ENCODE peak calls at places on chromosomes 5 and 9, in nine cellular contexts. One of them, this sample, is unnamed.

GRCh38 chr9:2816476-2817141 is 27.3 kb downstream of the PUM3 start:
- DNase-seq in choroid plexus epithelial cell: peak
- DNase-seq in gastrocnemius medialis: no peak
- DNase-seq in GM13976: no peak
- DNase-seq in brain microvascular endothelial cell: peak
- DNase-seq in cardiac fibroblast: peak
- DNase-seq in endothelial cell: no peak
- DNase-seq in OCI-LY7: no peak
- DNase-seq in AG09309: peak
- DNase-seq in this sample: peak

GRCh38 chr9:37675661-37676060 is 24.9 kb downstream of the FRMPD1 start:
- DNase-seq in brain microvascular endothelial cell: no peak
- DNase-seq in endothelial cell: no peak
- DNase-seq in AG09309: no peak
- DNase-seq in cardiac fibroblast: no peak
- DNase-seq in choroid plexus epithelial cell: no peak
- DNase-seq in OCI-LY7: no peak
- DNase-seq in gastrocnemius medialis: no peak
- DNase-seq in GM13976: no peak
- DNase-seq in this sample: no peak

GRCh38 chr9:135990468-135991429 is 29.6 kb upstream of the UBAC1 start:
- DNase-seq in gastrocnemius medialis: no peak
- DNase-seq in brain microvascular endothelial cell: no peak
- DNase-seq in GM13976: peak
- DNase-seq in cardiac fibroblast: peak
- DNase-seq in OCI-LY7: peak
- DNase-seq in endothelial cell: peak
- DNase-seq in choroid plexus epithelial cell: peak
- DNase-seq in AG09309: no peak
- DNase-seq in this sample: peak

GRCh38 chr5:36713541-36713940 is 107.1 kb downstream of the SLC1A3 start:
- DNase-seq in GM13976: no peak
- DNase-seq in AG09309: no peak
- DNase-seq in choroid plexus epithelial cell: no peak
- DNase-seq in endothelial cell: no peak
- DNase-seq in brain microvascular endothelial cell: no peak
- DNase-seq in gastrocnemius medialis: no peak
- DNase-seq in cardiac fibroblast: no peak
- DNase-seq in OCI-LY7: no peak
- DNase-seq in this sample: no peak

GRCh38 chr9:96856363-96857286 is 2.3 kb upstream of the ZNF782 start:
- DNase-seq in cardiac fibroblast: peak
- DNase-seq in brain microvascular endothelial cell: peak
- DNase-seq in choroid plexus epithelial cell: peak
- DNase-seq in AG09309: peak
- DNase-seq in gastrocnemius medialis: no peak
- DNase-seq in endothelial cell: peak
- DNase-seq in OCI-LY7: peak
- DNase-seq in GM13976: peak
- DNase-seq in this sample: peak

GRCh38 chr5:169637085-169637855 is at the start of gene DOCK2:
- DNase-seq in gastrocnemius medialis: peak
- DNase-seq in endothelial cell: peak
- DNase-seq in GM13976: peak
- DNase-seq in cardiac fibroblast: no peak
- DNase-seq in choroid plexus epithelial cell: no peak
- DNase-seq in AG09309: no peak
- DNase-seq in OCI-LY7: peak
- DNase-seq in brain microvascular endothelial cell: no peak
- DNase-seq in this sample: no peak

GRCh38 chr9:4814913-4815312 is 22.2 kb downstream of the RCL1 start:
- DNase-seq in OCI-LY7: peak
- DNase-seq in cardiac fibroblast: no peak
- DNase-seq in GM13976: peak
- DNase-seq in endothelial cell: no peak
- DNase-seq in AG09309: no peak
- DNase-seq in gastrocnemius medialis: no peak
- DNase-seq in brain microvascular endothelial cell: no peak
- DNase-seq in choroid plexus epithelial cell: no peak
- DNase-seq in this sample: no peak

GRCh38 chr9:92324889-92325268 is 271 bp downstream of the NOL8 start:
- DNase-seq in AG09309: no peak
- DNase-seq in cardiac fibroblast: no peak
- DNase-seq in gastrocnemius medialis: no peak
- DNase-seq in brain microvascular endothelial cell: no peak
- DNase-seq in endothelial cell: peak
- DNase-seq in GM13976: no peak
- DNase-seq in choroid plexus epithelial cell: no peak
- DNase-seq in OCI-LY7: no peak
- DNase-seq in this sample: no peak

GRCh38 chr5:139277171-139277570 is 16.4 kb upstream of the MATR3 start:
- DNase-seq in gastrocnemius medialis: no peak
- DNase-seq in cardiac fibroblast: no peak
- DNase-seq in brain microvascular endothelial cell: no peak
- DNase-seq in GM13976: no peak
- DNase-seq in choroid plexus epithelial cell: no peak
- DNase-seq in AG09309: no peak
- DNase-seq in OCI-LY7: no peak
- DNase-seq in endothelial cell: no peak
- DNase-seq in this sample: no peak

GRCh38 chr5:157109744-157110143 is 900 bp upstream of the HAVCR2 start:
- DNase-seq in GM13976: peak
- DNase-seq in OCI-LY7: peak
- DNase-seq in AG09309: no peak
- DNase-seq in endothelial cell: no peak
- DNase-seq in choroid plexus epithelial cell: no peak
- DNase-seq in brain microvascular endothelial cell: no peak
- DNase-seq in gastrocnemius medialis: no peak
- DNase-seq in cardiac fibroblast: no peak
- DNase-seq in this sample: no peak

GRCh38 chr5:37133939-37134338 is 115.2 kb downstream of the CPLANE1 start:
- DNase-seq in endothelial cell: no peak
- DNase-seq in cardiac fibroblast: peak
- DNase-seq in AG09309: no peak
- DNase-seq in GM13976: no peak
- DNase-seq in gastrocnemius medialis: no peak
- DNase-seq in OCI-LY7: no peak
- DNase-seq in brain microvascular endothelial cell: peak
- DNase-seq in choroid plexus epithelial cell: peak
- DNase-seq in this sample: no peak

GRCh38 chr9:68495287-68495686 is 45.4 kb downstream of the TMEM252 start:
- DNase-seq in AG09309: no peak
- DNase-seq in choroid plexus epithelial cell: no peak
- DNase-seq in gastrocnemius medialis: no peak
- DNase-seq in endothelial cell: no peak
- DNase-seq in brain microvascular endothelial cell: no peak
- DNase-seq in GM13976: no peak
- DNase-seq in OCI-LY7: no peak
- DNase-seq in cardiac fibroblast: no peak
- DNase-seq in this sample: no peak

GRCh38 chr5:173498871-173499470 is 117.5 kb downstream of the BOD1 start:
- DNase-seq in GM13976: no peak
- DNase-seq in brain microvascular endothelial cell: no peak
- DNase-seq in gastrocnemius medialis: peak
- DNase-seq in endothelial cell: no peak
- DNase-seq in cardiac fibroblast: peak
- DNase-seq in choroid plexus epithelial cell: peak
- DNase-seq in OCI-LY7: no peak
- DNase-seq in AG09309: no peak
- DNase-seq in this sample: no peak

GRCh38 chr5:173499471-173500212 is 116.8 kb downstream of the BOD1 start:
- DNase-seq in gastrocnemius medialis: peak
- DNase-seq in endothelial cell: no peak
- DNase-seq in cardiac fibroblast: no peak
- DNase-seq in AG09309: no peak
- DNase-seq in choroid plexus epithelial cell: no peak
- DNase-seq in brain microvascular endothelial cell: no peak
- DNase-seq in OCI-LY7: no peak
- DNase-seq in GM13976: no peak
- DNase-seq in this sample: no peak

GRCh38 chr5:173496883-173497255 is 119.6 kb downstream of the BOD1 start:
- DNase-seq in AG09309: no peak
- DNase-seq in OCI-LY7: no peak
- DNase-seq in cardiac fibroblast: no peak
- DNase-seq in GM13976: no peak
- DNase-seq in gastrocnemius medialis: no peak
- DNase-seq in endothelial cell: no peak
- DNase-seq in brain microvascular endothelial cell: no peak
- DNase-seq in choroid plexus epithelial cell: no peak
- DNase-seq in this sample: no peak

GRCh38 chr5:173497685-173498084 is 118.8 kb downstream of the BOD1 start:
- DNase-seq in cardiac fibroblast: no peak
- DNase-seq in AG09309: no peak
- DNase-seq in gastrocnemius medialis: no peak
- DNase-seq in choroid plexus epithelial cell: no peak
- DNase-seq in brain microvascular endothelial cell: no peak
- DNase-seq in GM13976: no peak
- DNase-seq in OCI-LY7: no peak
- DNase-seq in endothelial cell: no peak
- DNase-seq in this sample: no peak

GRCh38 chr5:173498286-173498685 is 118.2 kb downstream of the BOD1 start:
- DNase-seq in AG09309: peak
- DNase-seq in OCI-LY7: no peak
- DNase-seq in cardiac fibroblast: peak
- DNase-seq in GM13976: no peak
- DNase-seq in choroid plexus epithelial cell: peak
- DNase-seq in brain microvascular endothelial cell: peak
- DNase-seq in endothelial cell: no peak
- DNase-seq in gastrocnemius medialis: peak
- DNase-seq in this sample: peak
- TF ChIP-seq CTCF in AG09309: no peak
- TF ChIP-seq CTCF in OCI-LY7: no peak
- TF ChIP-seq CTCF in cardiac fibroblast: no peak
- TF ChIP-seq CTCF in GM13976: no peak
- TF ChIP-seq CTCF in choroid plexus epithelial cell: no peak
- TF ChIP-seq CTCF in brain microvascular endothelial cell: no peak
- TF ChIP-seq CTCF in endothelial cell: no peak
- TF ChIP-seq CTCF in gastrocnemius medialis: no peak
- TF ChIP-seq CTCF in this sample: no peak

GRCh38 chr9:131872006-131872405 is 132.1 kb upstream of the RAPGEF1 start:
- DNase-seq in endothelial cell: peak
- DNase-seq in OCI-LY7: no peak
- DNase-seq in AG09309: no peak
- DNase-seq in choroid plexus epithelial cell: no peak
- DNase-seq in cardiac fibroblast: no peak
- DNase-seq in brain microvascular endothelial cell: no peak
- DNase-seq in gastrocnemius medialis: no peak
- DNase-seq in GM13976: no peak
- DNase-seq in this sample: no peak
- TF ChIP-seq CTCF in endothelial cell: peak
- TF ChIP-seq CTCF in OCI-LY7: no peak
- TF ChIP-seq CTCF in AG09309: peak
- TF ChIP-seq CTCF in choroid plexus epithelial cell: peak
- TF ChIP-seq CTCF in cardiac fibroblast: peak
- TF ChIP-seq CTCF in brain microvascular endothelial cell: peak
- TF ChIP-seq CTCF in gastrocnemius medialis: no peak
- TF ChIP-seq CTCF in GM13976: no peak
- TF ChIP-seq CTCF in this sample: peak

GRCh38 chr5:102537011-102537410 is 38.2 kb upstream of the SLCO6A1 start:
- DNase-seq in brain microvascular endothelial cell: no peak
- DNase-seq in GM13976: no peak
- DNase-seq in AG09309: no peak
- DNase-seq in endothelial cell: no peak
- DNase-seq in choroid plexus epithelial cell: no peak
- DNase-seq in gastrocnemius medialis: no peak
- DNase-seq in OCI-LY7: no peak
- DNase-seq in cardiac fibroblast: no peak
- DNase-seq in this sample: no peak

GRCh38 chr5:102540251-102540812 is 41.5 kb upstream of the SLCO6A1 start:
- DNase-seq in cardiac fibroblast: no peak
- DNase-seq in choroid plexus epithelial cell: no peak
- DNase-seq in gastrocnemius medialis: no peak
- DNase-seq in AG09309: no peak
- DNase-seq in GM13976: no peak
- DNase-seq in brain microvascular endothelial cell: no peak
- DNase-seq in OCI-LY7: no peak
- DNase-seq in endothelial cell: no peak
- DNase-seq in this sample: no peak

GRCh38 chr5:102539598-102539997 is 40.8 kb upstream of the SLCO6A1 start:
- DNase-seq in cardiac fibroblast: peak
- DNase-seq in endothelial cell: no peak
- DNase-seq in choroid plexus epithelial cell: peak
- DNase-seq in brain microvascular endothelial cell: no peak
- DNase-seq in GM13976: no peak
- DNase-seq in gastrocnemius medialis: no peak
- DNase-seq in AG09309: no peak
- DNase-seq in OCI-LY7: no peak
- DNase-seq in this sample: no peak

GRCh38 chr5:102532126-102532525 is 33.3 kb upstream of the SLCO6A1 start:
- DNase-seq in cardiac fibroblast: peak
- DNase-seq in brain microvascular endothelial cell: peak
- DNase-seq in OCI-LY7: no peak
- DNase-seq in choroid plexus epithelial cell: peak
- DNase-seq in gastrocnemius medialis: no peak
- DNase-seq in endothelial cell: no peak
- DNase-seq in AG09309: no peak
- DNase-seq in GM13976: no peak
- DNase-seq in this sample: no peak

GRCh38 chr5:102536323-102536928 is 37.6 kb upstream of the SLCO6A1 start:
- DNase-seq in brain microvascular endothelial cell: no peak
- DNase-seq in cardiac fibroblast: peak
- DNase-seq in AG09309: no peak
- DNase-seq in gastrocnemius medialis: no peak
- DNase-seq in GM13976: no peak
- DNase-seq in OCI-LY7: no peak
- DNase-seq in endothelial cell: no peak
- DNase-seq in choroid plexus epithelial cell: peak
- DNase-seq in this sample: no peak
- TF ChIP-seq CTCF in brain microvascular endothelial cell: peak
- TF ChIP-seq CTCF in cardiac fibroblast: peak
- TF ChIP-seq CTCF in AG09309: peak
- TF ChIP-seq CTCF in gastrocnemius medialis: no peak
- TF ChIP-seq CTCF in GM13976: peak
- TF ChIP-seq CTCF in OCI-LY7: peak
- TF ChIP-seq CTCF in endothelial cell: peak
- TF ChIP-seq CTCF in choroid plexus epithelial cell: peak
- TF ChIP-seq CTCF in this sample: peak

DNA sequence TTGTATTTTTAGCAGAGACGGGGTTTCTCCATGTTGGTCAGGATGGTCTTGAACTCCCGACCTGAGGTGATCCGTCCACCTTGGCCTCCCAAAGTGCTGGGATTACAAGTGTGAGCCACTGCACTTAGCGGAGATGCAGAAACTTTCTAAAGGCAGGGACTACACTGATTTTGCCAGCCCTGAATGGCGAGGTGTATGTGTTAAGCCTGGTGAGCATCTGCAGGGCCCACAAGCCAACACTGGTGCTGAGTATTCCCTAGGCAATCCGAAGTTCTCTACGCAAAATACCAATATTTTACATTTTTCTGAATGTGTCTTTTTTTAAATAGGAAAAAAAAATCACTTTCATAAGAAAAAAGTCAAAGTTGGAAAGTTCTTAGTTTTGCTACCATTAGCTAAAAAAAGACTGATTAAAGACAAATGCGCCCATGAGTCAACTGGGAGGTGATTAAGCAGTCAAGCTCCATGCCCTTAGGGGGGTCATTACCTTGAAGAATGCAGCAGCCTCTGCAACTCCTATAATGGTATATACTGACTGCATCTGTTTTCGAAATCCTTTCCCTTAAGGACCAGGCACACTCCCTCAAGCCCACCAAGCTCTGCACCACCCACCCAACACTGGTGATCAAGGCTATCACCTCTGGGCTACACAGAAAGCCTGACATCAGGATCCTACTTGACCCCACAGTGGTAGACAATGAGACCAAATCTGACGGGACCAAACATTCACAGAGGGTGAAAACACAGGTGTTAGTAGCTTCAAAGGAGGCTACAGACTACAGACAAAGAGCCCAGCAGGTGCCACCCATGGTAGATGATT is 502.7 kb downstream of the BNC2 start:
- DNase-seq in AG09309: peak
- DNase-seq in OCI-LY7: no peak
- DNase-seq in endothelial cell: no peak
- DNase-seq in cardiac fibroblast: peak
- DNase-seq in brain microvascular endothelial cell: no peak
- DNase-seq in gastrocnemius medialis: no peak
- DNase-seq in choroid plexus epithelial cell: no peak
- DNase-seq in GM13976: no peak
- DNase-seq in this sample: peak
- TF ChIP-seq CTCF in AG09309: no peak
- TF ChIP-seq CTCF in OCI-LY7: no peak
- TF ChIP-seq CTCF in endothelial cell: no peak
- TF ChIP-seq CTCF in cardiac fibroblast: no peak
- TF ChIP-seq CTCF in brain microvascular endothelial cell: no peak
- TF ChIP-seq CTCF in gastrocnemius medialis: no peak
- TF ChIP-seq CTCF in choroid plexus epithelial cell: no peak
- TF ChIP-seq CTCF in GM13976: no peak
- TF ChIP-seq CTCF in this sample: no peak